ENCODE peak calls at places on chromosomes 11 and 22, in five cellular contexts. U is GM12878, I is K562, F is A549, D is HepG2. X is an unnamed sample. For H3K4me1, the result is how much of the 10 kb centered on the place peaks cover.

GRCh38 chr11:47377571-47378010 is 756 bp downstream of the SPI1 start:
- DNase-seq in I (peak), U (no peak), D (no peak), F (no peak), X (no peak)

GRCh38 chr11:67285541-67286498 is 3.3 kb upstream of the ANKRD13D start:
- DNase-seq in F (no peak), I (no peak), U (no peak), D (no peak), X (no peak)

GRCh38 chr11:114986365-114986764 is 308.0 kb downstream of the NXPE2 start:
- DNase-seq in D (no peak), U (no peak), F (no peak), I (no peak), X (no peak)

GRCh38 chr11:134841972-134842371 is 429.9 kb upstream of the B3GAT1 start:
- DNase-seq in U (no peak), F (no peak), D (no peak), I (no peak), X (no peak)

GRCh38 chr11:81673001-81673400 is 1060.7 kb downstream of the FAM181B start:
- DNase-seq in I (no peak), U (no peak), D (no peak), F (no peak), X (no peak)

GRCh38 chr22:23382796-23383195 is 197.3 kb downstream of the IGLL1 start:
- DNase-seq in F (no peak), I (no peak), U (no peak), D (no peak), X (no peak)

GRCh38 chr22:22167791-22168189 is 76.8 kb upstream of the VPREB1 start:
- DNase-seq in I (no peak), D (no peak), U (peak), F (no peak), X (no peak)

GRCh38 chr11:72174299-72175070 is 17.5 kb upstream of the FOLR1 start:
- DNase-seq in I (no peak), D (no peak), F (no peak), U (no peak), X (no peak)

GRCh38 chr22:30582788-30583575 is 8.5 kb upstream of the GAL3ST1 start:
- DNase-seq in D (no peak), F (no peak), U (no peak), I (no peak), X (no peak)

GRCh38 chr11:20640401-20640800 is 29.0 kb upstream of the NELL1 start:
- DNase-seq in D (no peak), F (no peak), I (no peak), U (no peak), X (no peak)

GRCh38 chr11:625636-626319 is 1.0 kb upstream of the CDHR5 start:
- DNase-seq in D (no peak), F (no peak), U (no peak), I (no peak), X (no peak)

GRCh38 chr11:63866211-63866610 is 27.3 kb downstream of the MARK2 start:
- DNase-seq in U (peak), F (no peak), D (no peak), I (no peak), X (no peak)

GRCh38 chr11:60204922-60205321 is 22.0 kb upstream of the MS4A6A start:
- DNase-seq in U (no peak), F (no peak), I (no peak), D (no peak), X (no peak)

GRCh38 chr11:42598341-42598740 is 713.5 kb upstream of the API5 start:
- DNase-seq in U (no peak), I (no peak), F (no peak), D (no peak), X (no peak)

GRCh38 chr11:94938399-94939055 is 34.8 kb downstream of the CWC15 start:
- DNase-seq in U (no peak), I (no peak), D (no peak), F (no peak), X (no peak)

GRCh38 chr22:24807284-24807950 is 1.4 kb downstream of the SGSM1 start:
- DNase-seq in I (no peak), U (no peak), D (no peak), F (no peak), X (peak)

GRCh38 chr11:113313601-113314000 is 782 bp upstream of the TTC12 start:
- DNase-seq in F (no peak), I (no peak), D (no peak), U (no peak), X (no peak)

GRCh38 chr11:86198156-86198555 is 46.4 kb upstream of the EED start:
- DNase-seq in D (no peak), F (no peak), U (no peak), I (no peak), X (no peak)

GRCh38 chr11:12552677-12553076 is 121.5 kb upstream of the TEAD1 start:
- DNase-seq in D (no peak), U (no peak), F (no peak), I (no peak), X (no peak)

GRCh38 chr22:37431811-37432707 is 4.8 kb upstream of the ELFN2 start:
- DNase-seq in F (peak), D (peak), U (no peak), I (no peak), X (no peak)

GRCh38 chr11:121533556-121534050 is 80.8 kb upstream of the SORL1-AS1 start:
- DNase-seq in D (no peak), I (no peak), F (no peak), U (no peak), X (no peak)

GRCh38 chr22:35685731-35686130 is 31.9 kb upstream of the APOL5 start:
- DNase-seq in F (no peak), U (no peak), I (no peak), D (no peak), X (no peak)

GRCh38 chr11:29328961-29329441 is 687.8 kb downstream of the KCNA4 start:
- DNase-seq in D (peak), U (no peak), F (peak), I (no peak), X (peak)

DNA sequence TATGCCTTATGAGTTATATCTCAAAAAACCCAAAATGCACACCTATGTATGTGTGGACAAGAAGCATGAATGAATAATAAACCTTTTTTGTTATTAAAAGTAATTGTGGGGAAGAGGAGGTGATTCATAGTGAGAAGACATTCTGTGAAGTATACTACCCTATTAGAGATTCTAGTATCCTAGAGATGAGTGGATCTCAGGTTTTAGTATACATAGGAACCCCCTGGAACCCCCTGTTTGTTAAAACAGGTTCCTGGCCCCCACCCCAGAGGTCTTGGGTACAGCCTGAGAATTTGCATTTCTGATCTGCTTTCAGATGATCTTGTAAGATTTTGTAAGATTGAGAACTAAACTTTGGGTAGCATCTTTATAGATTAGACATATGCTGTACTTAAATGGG is 17.5 kb downstream of the NUCB2 start:
- DNase-seq in D (no peak), U (no peak), I (no peak), F (no peak), X (no peak)
- H3K4me1 ChIP-seq in D (under half), U (under half), I (under half), F (under half), X (under half)

GRCh38 chr11:69659591-69659990 is 15.6 kb downstream of the LTO1 start:
- DNase-seq in U (no peak), I (no peak), D (no peak), F (no peak), X (no peak)

GRCh38 chr11:69656536-69657455 is 15.8 kb downstream of the CCND1 start:
- DNase-seq in D (no peak), I (no peak), U (no peak), F (no peak), X (no peak)

GRCh38 chr11:69657456-69657910 is 16.5 kb downstream of the CCND1 start:
- DNase-seq in U (no peak), D (no peak), I (no peak), F (no peak), X (no peak)

GRCh38 chr11:69658606-69659450 is 16.3 kb downstream of the LTO1 start:
- DNase-seq in U (no peak), D (peak), F (no peak), I (no peak), X (no peak)

DNA sequence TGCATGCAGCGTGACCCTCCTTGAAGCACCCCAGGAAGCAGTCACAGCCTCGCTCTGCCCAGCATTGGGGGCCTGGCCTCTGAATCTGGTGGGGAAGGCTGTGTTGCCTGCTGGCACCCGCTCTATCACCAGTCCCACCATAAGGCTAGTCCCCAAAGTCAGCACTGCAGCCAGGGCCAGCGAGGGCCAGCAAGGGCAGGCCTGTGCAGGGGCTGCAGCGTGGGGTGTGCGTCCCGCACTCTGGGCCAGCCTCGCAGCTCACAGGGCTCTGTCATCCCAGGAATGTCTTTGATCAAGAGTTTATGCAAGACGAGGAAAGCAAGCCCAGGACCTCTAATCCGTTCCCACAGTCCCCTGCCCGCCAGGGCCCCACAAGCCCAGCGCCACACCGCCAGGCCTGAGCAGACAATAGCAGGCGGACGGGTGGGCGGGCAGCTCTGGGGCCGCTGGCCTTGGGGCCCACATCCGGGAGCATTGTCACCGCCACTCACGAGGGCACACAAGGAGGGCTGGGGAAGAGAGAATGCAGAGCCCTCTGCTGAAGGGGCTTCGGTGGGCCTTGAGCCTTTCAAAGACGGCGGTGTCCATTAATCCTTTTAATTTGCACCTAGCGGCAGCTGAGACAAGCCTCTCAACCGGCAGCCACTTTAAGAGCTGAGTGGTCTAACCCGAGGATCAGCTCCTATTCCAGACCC is 17.1 kb downstream of the LTO1 start:
- DNase-seq in U (no peak), I (no peak), F (no peak), D (peak), X (peak)
- TF ChIP-seq JUNB in U (no peak), I (no peak), F (no peak), D (peak), X (no peak)

GRCh38 chr22:46044718-46045458 is 67.9 kb upstream of the WNT7B start:
- DNase-seq in I (no peak), D (no peak), F (no peak), U (no peak), X (peak)

GRCh38 chr22:46045459-46046298 is 68.7 kb upstream of the WNT7B start:
- DNase-seq in I (no peak), U (no peak), D (no peak), F (no peak), X (no peak)

GRCh38 chr22:46042786-46043185 is 65.8 kb upstream of the WNT7B start:
- DNase-seq in F (no peak), U (no peak), I (no peak), D (no peak), X (no peak)

GRCh38 chr22:46043339-46043738 is 66.4 kb upstream of the WNT7B start:
- DNase-seq in I (no peak), U (no peak), D (no peak), F (no peak), X (no peak)

GRCh38 chr22:46043816-46044717 is 67.1 kb upstream of the WNT7B start:
- DNase-seq in D (no peak), U (no peak), I (no peak), F (no peak), X (peak)
- H3K4me1 ChIP-seq in D (under half), U (under half), I (under half), F (under half), X (under half)

DNA sequence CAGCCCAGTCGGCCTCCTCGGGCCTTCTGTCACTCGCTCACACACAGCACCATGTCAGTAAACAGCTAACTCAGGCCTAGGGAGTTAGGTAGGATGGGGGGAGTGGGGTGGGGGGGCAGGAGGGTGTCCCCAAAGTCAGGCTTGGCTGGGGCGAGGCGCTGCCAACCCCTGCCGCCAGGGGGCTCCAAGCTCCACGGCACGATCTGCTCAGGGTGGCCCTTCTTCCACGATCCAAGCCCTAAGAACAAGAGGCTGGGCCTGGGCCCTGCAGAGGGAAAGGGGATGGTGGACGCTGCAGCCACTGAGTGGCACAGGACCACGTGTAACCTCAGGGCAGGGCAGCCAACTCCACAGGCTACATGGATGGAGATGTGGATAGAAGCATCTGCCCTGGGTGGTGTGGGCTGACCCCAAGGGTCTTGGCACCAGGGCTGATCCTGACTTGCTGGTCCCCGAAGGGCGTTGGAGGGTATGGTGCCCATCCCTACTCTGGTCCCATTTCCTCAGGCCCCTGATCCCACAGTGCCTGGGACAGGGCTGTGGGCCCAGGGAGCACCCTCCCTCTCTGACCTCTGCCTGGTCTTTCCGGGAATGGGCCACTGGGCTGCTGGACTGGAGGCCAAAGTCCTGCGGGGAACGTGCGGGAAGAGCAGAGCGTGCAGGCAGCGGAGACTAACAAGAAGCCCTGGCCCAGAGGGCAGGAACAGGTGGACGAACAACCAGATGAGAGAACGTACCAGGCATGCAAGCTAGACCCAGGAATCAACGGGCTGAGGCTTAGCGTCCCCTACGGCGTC is 29.1 kb upstream of the TXNRD2 start:
- DNase-seq in D (peak), U (no peak), I (peak), F (peak), X (peak)
- TF ChIP-seq JUNB in D (peak), U (no peak), I (peak), F (no peak), X (no peak)

DNA sequence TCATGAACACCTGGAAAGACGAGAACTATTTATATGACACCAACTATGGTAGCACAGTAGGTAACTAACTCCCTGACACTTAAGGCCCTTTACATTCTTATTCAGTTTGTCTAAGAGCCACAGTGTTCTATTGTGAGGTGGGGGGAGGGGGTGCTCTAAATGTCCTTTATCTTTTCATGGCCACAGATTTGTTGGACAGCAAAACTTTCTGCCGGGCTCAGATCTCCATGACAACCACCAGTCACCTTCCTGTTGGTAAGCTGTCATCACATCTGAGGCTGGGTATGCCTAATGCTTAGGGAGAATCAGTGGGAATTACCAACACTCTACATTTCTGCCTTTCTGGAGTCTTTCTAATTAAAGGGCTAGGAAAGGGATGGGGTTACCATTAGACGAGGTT is 30.7 kb downstream of the EHF start:
- DNase-seq in U (no peak), I (peak), D (peak), F (no peak), X (peak)
- H3K4me1 ChIP-seq in U (under half), I (under half), D (half or more), F (under half), X (under half)

GRCh38 chr11:110389946-110390345 is 39.8 kb upstream of the FDX1 start:
- DNase-seq in D (no peak), I (no peak), U (no peak), F (no peak), X (no peak)
- TF ChIP-seq JUNB in D (no peak), I (no peak), U (no peak), F (no peak), X (no peak)

DNA sequence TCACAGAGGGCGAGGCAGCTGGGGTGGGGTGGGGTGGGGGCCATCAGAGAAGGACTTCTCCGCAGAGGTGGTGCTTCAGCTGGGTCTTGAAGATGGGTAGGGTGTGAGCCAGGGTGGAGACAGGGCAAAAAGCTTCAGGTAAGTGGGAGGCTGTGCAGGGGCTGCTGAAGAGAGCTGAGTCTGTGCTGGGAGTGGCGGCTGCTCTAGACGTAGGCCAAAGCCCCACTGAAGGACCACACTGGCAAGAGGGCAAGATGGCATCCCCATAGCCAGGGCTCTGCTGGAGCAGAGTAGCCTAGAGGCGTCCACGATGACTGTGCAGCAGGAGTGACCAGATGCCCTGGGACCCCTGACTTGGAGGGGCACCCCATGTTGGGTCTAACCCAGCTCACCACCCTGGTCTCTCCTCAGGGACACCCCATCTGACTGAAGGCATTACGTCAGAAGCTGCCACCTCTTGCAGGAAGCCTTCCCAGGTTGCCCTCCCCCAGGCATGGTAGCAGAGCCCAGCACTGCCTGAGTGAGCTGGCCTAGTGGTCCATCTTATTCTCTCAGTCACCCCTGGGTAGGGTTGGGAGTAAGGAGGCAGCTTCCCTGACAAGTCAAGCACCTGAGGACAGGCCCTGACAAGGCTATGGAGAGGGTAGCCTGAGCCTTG is 32.9 kb downstream of the TPBGL start:
- DNase-seq in I (no peak), D (no peak), F (no peak), U (no peak), X (no peak)
- H3K4me1 ChIP-seq in I (under half), D (under half), F (under half), U (under half), X (under half)

DNA sequence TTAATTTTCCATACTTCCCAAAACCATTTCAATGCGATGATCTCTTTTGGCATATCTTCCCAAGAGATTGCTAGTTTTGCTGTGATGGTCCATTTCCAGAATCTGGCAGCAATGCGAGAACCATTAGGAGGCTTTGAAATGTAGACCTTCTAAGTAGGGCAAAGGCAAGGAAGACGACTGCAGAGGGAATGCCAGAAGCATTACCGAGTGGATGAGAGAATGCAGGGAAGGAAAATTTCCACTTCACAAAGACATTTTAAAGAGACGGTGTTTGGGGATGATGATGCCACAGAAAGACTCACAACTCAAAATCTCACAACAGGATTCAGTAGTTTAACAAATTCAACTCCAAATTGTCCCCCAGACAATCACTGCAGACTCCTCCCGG is 467 bp upstream of the CEP126 start:
- DNase-seq in D (no peak), U (no peak), I (no peak), F (no peak), X (no peak)
- TF ChIP-seq JUNB in D (no peak), U (no peak), I (no peak), F (no peak), X (no peak)

X was measured in GM23338.